ENCODE peak calls at places on chromosomes 1 and 21, in eight cellular contexts. Q is stomach, H is K562, C is transverse colon, O is suprapubic skin, I is spleen, G is endothelial cell of umbilical vein, V is GM12892. J is an unnamed sample.

GRCh38 chr21:35904995-35905972 is 155.0 kb downstream of the SETD4 start:
- DNase-seq in Q (no peak), H (no peak), C (no peak), O (no peak), I (no peak), G (peak), V (no peak), J (no peak)

GRCh38 chr21:36839123-36839522 is 127.3 kb downstream of the HLCS start:
- DNase-seq in Q (no peak), H (no peak), C (no peak), O (no peak), I (no peak), G (no peak), V (no peak), J (no peak)

GRCh38 chr1:235996048-235996785 is 68.7 kb downstream of the NID1 start:
- DNase-seq in Q (no peak), H (no peak), C (no peak), O (no peak), I (no peak), G (no peak), V (peak), J (no peak)

GRCh38 chr1:26094076-26094669 is 17.5 kb upstream of the PDIK1L start:
- DNase-seq in Q (no peak), H (peak), C (no peak), O (no peak), I (no peak), G (no peak), V (no peak), J (no peak)

GRCh38 chr1:168097921-168098528 is 38.7 kb downstream of the GPR161 start:
- DNase-seq in Q (no peak), H (no peak), C (no peak), O (no peak), I (no peak), G (no peak), V (no peak), J (no peak)

GRCh38 chr1:196557797-196558196 is 50.4 kb downstream of the KCNT2 start:
- DNase-seq in Q (no peak), H (no peak), C (no peak), O (no peak), I (no peak), G (peak), V (no peak), J (no peak)

GRCh38 chr1:234917495-234918188 is 211.0 kb downstream of the TOMM20 start:
- DNase-seq in Q (no peak), H (no peak), C (no peak), O (no peak), I (no peak), G (no peak), V (no peak), J (peak)

GRCh38 chr1:150619576-150620509 is 9.6 kb downstream of the ENSA start:
- DNase-seq in Q (no peak), H (no peak), C (no peak), O (no peak), I (no peak), G (peak), V (no peak), J (peak)

DNA sequence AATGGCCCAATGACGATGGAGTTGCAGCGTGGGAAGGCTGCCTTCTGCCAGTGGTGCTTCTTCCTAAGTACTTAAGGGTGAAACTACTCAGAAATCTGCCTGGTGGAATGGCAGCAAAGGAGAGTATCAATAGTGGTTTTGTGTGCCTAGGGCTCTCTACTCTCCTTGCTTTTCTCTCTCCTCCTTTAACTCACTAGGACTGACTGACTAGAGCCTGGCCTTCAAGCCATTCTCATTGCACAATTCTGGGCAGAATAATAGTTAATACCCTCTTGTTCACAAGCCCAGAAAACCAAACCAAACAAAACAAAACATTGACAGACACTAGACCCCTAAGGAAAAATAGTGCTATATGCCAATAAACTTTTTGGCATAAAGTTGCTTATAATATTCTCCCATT is 171.2 kb upstream of the PTGFR start:
- DNase-seq in Q (no peak), H (no peak), C (no peak), O (no peak), I (no peak), G (no peak), V (no peak), J (no peak)
- TF ChIP-seq POLR2AphosphoS5 in Q (no peak), H (no peak), C (no peak), O (no peak), I (no peak), G (no peak), V (no peak), J (no peak)

DNA sequence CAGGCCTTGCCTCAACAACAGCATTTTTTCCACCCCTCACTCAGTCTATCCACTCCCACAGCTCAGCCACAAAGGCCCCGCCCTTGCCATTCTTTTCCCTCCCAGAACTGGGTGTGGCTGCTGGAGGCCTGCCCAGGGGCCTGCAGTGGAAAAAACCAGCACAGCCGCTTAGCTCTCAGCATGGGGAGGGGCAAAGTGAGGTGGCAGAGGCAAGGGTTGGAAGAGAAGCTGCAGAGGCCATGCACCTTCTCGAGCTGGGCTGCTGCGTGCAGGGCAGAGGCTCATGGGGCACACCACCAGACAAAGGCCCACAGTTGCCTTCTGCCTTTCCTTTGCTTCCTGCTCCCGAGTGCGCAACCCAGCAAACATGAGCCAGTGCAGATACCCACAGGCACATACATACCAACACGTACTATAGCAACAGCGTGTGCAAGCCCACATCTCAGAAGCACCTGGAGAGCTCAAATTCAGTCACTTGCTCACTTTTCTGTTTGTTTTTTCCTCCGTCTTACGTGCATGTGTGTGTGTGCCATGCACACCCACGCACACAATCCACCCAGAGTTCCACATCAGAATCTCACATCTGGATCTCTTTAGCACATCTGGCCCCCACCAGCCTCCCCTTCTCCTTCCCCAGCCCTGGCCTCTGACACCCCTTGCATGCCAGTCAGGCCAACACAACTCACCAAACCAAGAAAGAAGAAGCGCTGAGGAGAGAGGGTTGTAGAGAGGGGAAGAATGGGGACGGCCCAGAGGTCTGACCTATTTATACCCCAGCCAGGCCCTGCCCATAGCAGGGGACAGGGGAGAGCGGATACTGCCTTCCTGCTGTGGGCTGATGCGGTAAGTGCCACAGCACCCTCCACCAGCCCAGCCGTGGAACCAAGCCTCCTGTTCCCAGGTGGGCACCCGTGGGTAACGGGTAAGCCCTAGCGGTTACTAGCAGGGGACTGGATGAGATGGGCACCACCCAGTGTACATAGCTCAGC is at the start of gene S100A4:
- DNase-seq in Q (peak), H (peak), C (peak), O (peak), I (peak), G (peak), V (peak), J (peak)
- TF ChIP-seq POLR2A in Q (no peak), H (no peak), C (peak), O (peak), I (peak), G (no peak), V (no peak), J (peak)

DNA sequence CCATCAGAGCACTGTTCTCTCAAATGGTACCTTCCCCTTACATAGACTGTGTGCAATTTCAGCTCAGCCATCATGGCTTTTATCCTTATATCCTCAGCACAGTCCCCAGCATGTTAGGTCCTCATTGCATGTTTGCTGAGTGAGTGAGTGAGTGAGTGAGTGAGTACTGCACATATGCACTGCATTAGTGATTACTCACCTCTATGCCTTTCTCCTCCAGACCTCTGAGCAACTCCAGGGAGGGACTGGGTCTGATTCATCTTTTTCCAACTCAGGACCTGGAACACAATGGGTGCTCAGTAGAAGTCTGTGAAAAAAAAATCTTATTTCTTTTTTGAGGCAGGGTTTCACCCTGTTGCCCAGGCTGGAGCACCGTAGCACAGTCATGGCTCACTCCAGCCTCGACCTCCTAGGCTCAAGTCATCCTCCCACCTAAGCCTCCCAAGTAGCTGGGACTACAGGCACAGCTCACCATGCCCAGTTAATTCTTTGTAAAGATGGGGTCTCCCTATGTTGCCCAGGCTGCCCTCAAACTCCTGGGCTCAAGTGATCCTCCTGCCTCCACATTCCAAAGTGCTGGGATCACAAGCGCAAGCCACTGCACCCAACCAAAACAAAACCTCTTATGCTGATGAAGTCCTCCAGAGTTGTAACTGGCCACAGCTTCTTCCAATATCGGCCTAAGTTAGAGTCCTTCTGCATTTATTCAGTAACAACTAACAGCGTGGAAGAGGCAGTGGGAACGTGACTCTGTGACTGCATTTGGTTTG is 23.7 kb downstream of the RNU5D-1 start:
- DNase-seq in Q (no peak), H (no peak), C (no peak), O (no peak), I (peak), G (peak), V (no peak), J (no peak)
- TF ChIP-seq POLR2AphosphoS5 in Q (no peak), H (no peak), C (no peak), O (no peak), I (no peak), G (no peak), V (no peak), J (no peak)

GRCh38 chr1:28232558-28233263 is at the start of gene DNAJC8:
- DNase-seq in Q (peak), H (peak), C (peak), O (peak), I (peak), G (peak), V (peak), J (peak)
- TF ChIP-seq POLR2A in Q (peak), H (peak), C (peak), O (peak), I (peak), G (peak), V (peak), J (peak)

GRCh38 chr1:109370712-109371270 is 26.9 kb downstream of the SORT1 start:
- DNase-seq in Q (no peak), H (no peak), C (no peak), O (no peak), I (no peak), G (no peak), V (no peak), J (no peak)
- TF ChIP-seq POLR2AphosphoS5 in Q (peak), H (no peak), C (no peak), O (no peak), I (no peak), G (no peak), V (no peak), J (no peak)

J was measured in sigmoid colon.